ENCODE peak calls at places on chromosomes 1 and 21, in five cellular contexts. Z, Q, P, A and T are unnamed samples.

GRCh38 chr1:88061106-88061829 is 622.8 kb upstream of the PKN2 start:
- DNase-seq in Z (peak), Q (peak), P (peak), A (peak), T (peak)

GRCh38 chr1:62782197-62782886 is 1.6 kb upstream of the ATG4C start:
- DNase-seq in Z (peak), Q (no peak), P (no peak), A (peak), T (peak)

GRCh38 chr1:118989878-118990378 is 1.8 kb upstream of the TBX15 start:
- DNase-seq in Z (no peak), Q (peak), P (peak), A (no peak), T (peak)

GRCh38 chr1:1619917-1620361 is 4.6 kb downstream of the MIB2 start:
- DNase-seq in Z (no peak), Q (no peak), P (no peak), A (no peak), T (no peak)

GRCh38 chr1:119556423-119556822 is 49.4 kb downstream of the HSD3B1 start:
- DNase-seq in Z (no peak), Q (no peak), P (no peak), A (no peak), T (no peak)

GRCh38 chr1:50829010-50829958 is 130.8 kb downstream of the FAF1 start:
- DNase-seq in Z (no peak), Q (no peak), P (no peak), A (peak), T (peak)

GRCh38 chr1:5497471-5497870 is 494.8 kb downstream of the NPHP4 start:
- DNase-seq in Z (no peak), Q (no peak), P (no peak), A (no peak), T (no peak)

GRCh38 chr1:161915051-161915503 is 108.6 kb downstream of the OLFML2B start:
- DNase-seq in Z (no peak), Q (no peak), P (no peak), A (peak), T (peak)

GRCh38 chr1:119806489-119806888 is 4.8 kb downstream of the REG4 start:
- DNase-seq in Z (no peak), Q (no peak), P (no peak), A (no peak), T (no peak)

GRCh38 chr1:22804333-22804906 is 93.8 kb downstream of the EPHB2 start:
- DNase-seq in Z (no peak), Q (no peak), P (no peak), A (no peak), T (no peak)

GRCh38 chr1:236540813-236541465 is 17.2 kb downstream of the LGALS8 start:
- DNase-seq in Z (no peak), Q (no peak), P (no peak), A (no peak), T (no peak)

GRCh38 chr21:17501107-17502006 is 11.5 kb upstream of the CXADR start:
- DNase-seq in Z (no peak), Q (no peak), P (no peak), A (no peak), T (peak)

GRCh38 chr1:77658271-77658670 is 24.2 kb downstream of the ZZZ3 start:
- DNase-seq in Z (no peak), Q (no peak), P (no peak), A (no peak), T (no peak)

GRCh38 chr1:204528677-204529076 is 12.5 kb downstream of the MDM4 start:
- DNase-seq in Z (no peak), Q (no peak), P (no peak), A (no peak), T (no peak)

GRCh38 chr1:61101461-61102440 is 19.4 kb downstream of the NFIA start:
- DNase-seq in Z (no peak), Q (no peak), P (no peak), A (no peak), T (no peak)

GRCh38 chr1:113871597-113872113 is at the start of gene PTPN22:
- DNase-seq in Z (peak), Q (no peak), P (no peak), A (peak), T (peak)

GRCh38 chr1:214551436-214552173 is at the start of gene PTPN14:
- DNase-seq in Z (peak), Q (peak), P (peak), A (peak), T (peak)

GRCh38 chr1:29583727-29584126 is 347.4 kb downstream of the PTPRU start:
- DNase-seq in Z (no peak), Q (no peak), P (no peak), A (no peak), T (no peak)

GRCh38 chr1:161185732-161186311 is 8.5 kb upstream of the B4GALT3 start:
- DNase-seq in Z (no peak), Q (peak), P (no peak), A (no peak), T (no peak)